ENCODE peak calls at places on chromosomes 13 and 19, in eight cellular contexts. W is transverse colon, S is AG04450, N is cardiac muscle cell, V is neural progenitor cell, T is heart left ventricle, Y is psoas muscle, G is ovary. O is an unnamed sample. For H3K27me3, the result is how much of the 10 kb centered on the place peaks cover.

GRCh38 chr19:40907968-40908735 is 26.1 kb upstream of the CYP2A7 start:
- DNase-seq in W (no peak), S (no peak), N (no peak), V (peak), T (no peak), Y (no peak), G (peak), O (peak)

GRCh38 chr13:94656766-94657165 is 55.1 kb downstream of the GPR180 start:
- DNase-seq in W (no peak), S (peak), N (no peak), V (no peak), T (no peak), Y (no peak), G (no peak), O (no peak)

GRCh38 chr13:44237276-44237767 is 136.3 kb upstream of the SERP2 start:
- DNase-seq in W (peak), S (peak), N (peak), V (no peak), T (no peak), Y (peak), G (peak), O (no peak)

GRCh38 chr13:24693862-24694471 is 13.8 kb downstream of the ATP12A start:
- DNase-seq in W (peak), S (no peak), N (peak), V (peak), T (no peak), Y (no peak), G (no peak), O (no peak)

GRCh38 chr13:76903544-76904162 is 17.4 kb upstream of the KCTD12 start:
- DNase-seq in W (peak), S (peak), N (peak), V (peak), T (peak), Y (peak), G (peak), O (peak)

GRCh38 chr19:21314676-21315075 is 14.5 kb downstream of the ZNF708 start:
- DNase-seq in W (no peak), S (no peak), N (peak), V (no peak), T (no peak), Y (no peak), G (no peak), O (no peak)

GRCh38 chr13:49602005-49602404 is 16.6 kb upstream of the RCBTB1 start:
- DNase-seq in W (no peak), S (no peak), N (no peak), V (no peak), T (no peak), Y (no peak), G (no peak), O (no peak)

GRCh38 chr19:17324357-17325114 is 10.1 kb downstream of the ANO8 start:
- DNase-seq in W (no peak), S (no peak), N (no peak), V (no peak), T (no peak), Y (no peak), G (no peak), O (no peak)

GRCh38 chr13:109204252-109204651 is 574.8 kb downstream of the MYO16 start:
- DNase-seq in W (no peak), S (no peak), N (no peak), V (no peak), T (no peak), Y (no peak), G (no peak), O (no peak)

GRCh38 chr13:26534036-26534726 is 23.3 kb upstream of the WASF3 start:
- DNase-seq in W (no peak), S (no peak), N (no peak), V (no peak), T (no peak), Y (no peak), G (no peak), O (no peak)

GRCh38 chr19:53849237-53849676 is 18.4 kb upstream of the MYADM start:
- DNase-seq in W (no peak), S (no peak), N (no peak), V (no peak), T (no peak), Y (no peak), G (no peak), O (no peak)

GRCh38 chr19:47973529-47973928 is 18.4 kb downstream of the BSPH1 start:
- DNase-seq in W (no peak), S (no peak), N (no peak), V (no peak), T (no peak), Y (no peak), G (no peak), O (no peak)

GRCh38 chr19:4913996-4914735 is 4.9 kb downstream of the UHRF1 start:
- DNase-seq in W (peak), S (no peak), N (no peak), V (no peak), T (no peak), Y (no peak), G (no peak), O (no peak)

GRCh38 chr19:48117515-48118330 is 7.1 kb upstream of the PLA2G4C start:
- DNase-seq in W (no peak), S (no peak), N (no peak), V (no peak), T (no peak), Y (no peak), G (no peak), O (no peak)

GRCh38 chr19:50488795-50489194 is 12.1 kb upstream of the GARIN5A start:
- DNase-seq in W (no peak), S (no peak), N (no peak), V (no peak), T (peak), Y (no peak), G (no peak), O (no peak)

GRCh38 chr19:1494115-1494815 is 3.3 kb downstream of the REEP6 start:
- DNase-seq in W (no peak), S (no peak), N (no peak), V (no peak), T (no peak), Y (no peak), G (no peak), O (no peak)

GRCh38 chr19:54415208-54415900 is at the start of gene TTYH1:
- DNase-seq in W (no peak), S (no peak), N (no peak), V (peak), T (no peak), Y (no peak), G (no peak), O (peak)

GRCh38 chr13:84126671-84127171 is 244.4 kb upstream of the SLITRK1 start:
- DNase-seq in W (no peak), S (no peak), N (peak), V (no peak), T (no peak), Y (no peak), G (no peak), O (peak)

GRCh38 chr13:76481738-76482137 is 404.5 kb downstream of the KCTD12 start:
- DNase-seq in W (no peak), S (no peak), N (no peak), V (no peak), T (no peak), Y (no peak), G (no peak), O (no peak)

GRCh38 chr13:78610381-78610883 is 7.1 kb upstream of the POU4F1 start:
- DNase-seq in W (no peak), S (peak), N (no peak), V (no peak), T (no peak), Y (no peak), G (no peak), O (no peak)

GRCh38 chr13:106034201-106034600 is 501.3 kb downstream of the EFNB2 start:
- DNase-seq in W (no peak), S (no peak), N (no peak), V (no peak), T (no peak), Y (no peak), G (no peak), O (no peak)

GRCh38 chr13:92941167-92941566 is 285.4 kb upstream of the GPC6 start:
- DNase-seq in W (no peak), S (no peak), N (no peak), V (no peak), T (no peak), Y (no peak), G (no peak), O (no peak)

GRCh38 chr13:109989686-109990085 is 203.3 kb upstream of the IRS2 start:
- DNase-seq in W (no peak), S (no peak), N (no peak), V (no peak), T (no peak), Y (no peak), G (no peak), O (no peak)

GRCh38 chr19:7191946-7192691 is 102.1 kb downstream of the INSR start:
- DNase-seq in W (peak), S (no peak), N (no peak), V (no peak), T (no peak), Y (no peak), G (no peak), O (no peak)

GRCh38 chr19:24060687-24061356 is 26.2 kb upstream of the ZNF254 start:
- DNase-seq in W (no peak), S (no peak), N (no peak), V (no peak), T (no peak), Y (no peak), G (no peak), O (no peak)

GRCh38 chr13:102580552-102581169 is 16.1 kb upstream of the TPP2 start:
- DNase-seq in W (no peak), S (peak), N (peak), V (peak), T (no peak), Y (no peak), G (no peak), O (no peak)

GRCh38 chr19:49217382-49217781 is 59.8 kb downstream of the TRPM4 start:
- DNase-seq in W (no peak), S (no peak), N (peak), V (no peak), T (no peak), Y (peak), G (no peak), O (no peak)

GRCh38 chr19:49895566-49896297 is 955 bp downstream of the IL4I1 start:
- DNase-seq in W (no peak), S (no peak), N (no peak), V (no peak), T (peak), Y (no peak), G (no peak), O (no peak)

GRCh38 chr19:3880471-3881271 is at the start of gene ATCAY:
- DNase-seq in W (no peak), S (no peak), N (peak), V (peak), T (no peak), Y (no peak), G (no peak), O (no peak)

GRCh38 chr13:108915634-108916497 is 286.5 kb downstream of the MYO16 start:
- DNase-seq in W (peak), S (peak), N (peak), V (no peak), T (peak), Y (peak), G (peak), O (peak)

GRCh38 chr19:6067975-6068374 is 42.3 kb downstream of the RFX2 start:
- DNase-seq in W (peak), S (no peak), N (no peak), V (no peak), T (no peak), Y (no peak), G (no peak), O (no peak)

GRCh38 chr19:42422576-42423461 is 4.4 kb downstream of the LIPE start:
- DNase-seq in W (peak), S (no peak), N (peak), V (no peak), T (no peak), Y (no peak), G (peak), O (peak)

GRCh38 chr13:41496420-41497234 is 39.3 kb downstream of the RGCC start:
- DNase-seq in W (no peak), S (peak), N (no peak), V (no peak), T (no peak), Y (no peak), G (no peak), O (no peak)

GRCh38 chr13:44660050-44660449 is 83.9 kb upstream of the TSC22D1 start:
- DNase-seq in W (no peak), S (no peak), N (no peak), V (no peak), T (no peak), Y (no peak), G (no peak), O (no peak)

GRCh38 chr13:111409413-111409812 is 89.0 kb downstream of the TEX29 start:
- DNase-seq in W (no peak), S (no peak), N (no peak), V (no peak), T (no peak), Y (no peak), G (no peak), O (no peak)

GRCh38 chr19:7554990-7555864 is 19.7 kb downstream of the PNPLA6 start:
- DNase-seq in W (no peak), S (no peak), N (peak), V (peak), T (no peak), Y (no peak), G (peak), O (peak)

GRCh38 chr13:36549771-36550170 is 117.5 kb downstream of the CCNA1 start:
- DNase-seq in W (no peak), S (no peak), N (peak), V (peak), T (no peak), Y (no peak), G (no peak), O (no peak)

GRCh38 chr19:50344661-50345318 is 15.6 kb upstream of the KCNC3 start:
- DNase-seq in W (no peak), S (no peak), N (no peak), V (no peak), T (no peak), Y (no peak), G (no peak), O (no peak)

GRCh38 chr13:21079206-21079605 is 17.8 kb upstream of the LATS2 start:
- DNase-seq in W (no peak), S (no peak), N (no peak), V (no peak), T (no peak), Y (no peak), G (no peak), O (no peak)

GRCh38 chr13:108302279-108302678 is 32.8 kb downstream of the TNFSF13B start:
- DNase-seq in W (no peak), S (no peak), N (no peak), V (no peak), T (no peak), Y (no peak), G (no peak), O (no peak)

GRCh38 chr13:28679628-28680027 is 20.7 kb downstream of the POMP start:
- DNase-seq in W (no peak), S (no peak), N (no peak), V (no peak), T (no peak), Y (no peak), G (no peak), O (no peak)
- TF ChIP-seq CTCF in W (peak), S (peak), N (peak), V (peak), T (peak), Y (peak), G (no peak), O (peak)

GRCh38 chr19:35305181-35305580 is 13.2 kb downstream of the MAG start:
- DNase-seq in W (no peak), S (no peak), N (no peak), V (no peak), T (peak), Y (no peak), G (no peak), O (no peak)

GRCh38 chr19:35303357-35303915 is 11.5 kb downstream of the MAG start:
- DNase-seq in W (no peak), S (no peak), N (no peak), V (no peak), T (no peak), Y (no peak), G (no peak), O (no peak)

GRCh38 chr19:35301961-35302360 is 10.0 kb downstream of the MAG start:
- DNase-seq in W (no peak), S (no peak), N (no peak), V (no peak), T (no peak), Y (no peak), G (no peak), O (no peak)

GRCh38 chr19:35302446-35302845 is 10.5 kb downstream of the MAG start:
- DNase-seq in W (no peak), S (no peak), N (no peak), V (no peak), T (peak), Y (no peak), G (no peak), O (no peak)

GRCh38 chr19:35304036-35304435 is 12.1 kb downstream of the MAG start:
- DNase-seq in W (no peak), S (no peak), N (no peak), V (no peak), T (peak), Y (no peak), G (no peak), O (no peak)
- H3K4me3 ChIP-seq in W (no peak), S (no peak), N (no peak), V (no peak), T (no peak), Y (no peak), G (no peak), O (no peak)

GRCh38 chr19:56661248-56661647 is 10.3 kb downstream of the ZNF835 start:
- DNase-seq in W (no peak), S (no peak), N (no peak), V (no peak), T (no peak), Y (no peak), G (no peak), O (no peak)
- H3K27me3 ChIP-seq in W (under half), S (under half), N (under half), V (under half), T (under half), Y (under half), G (under half), O (under half)

DNA sequence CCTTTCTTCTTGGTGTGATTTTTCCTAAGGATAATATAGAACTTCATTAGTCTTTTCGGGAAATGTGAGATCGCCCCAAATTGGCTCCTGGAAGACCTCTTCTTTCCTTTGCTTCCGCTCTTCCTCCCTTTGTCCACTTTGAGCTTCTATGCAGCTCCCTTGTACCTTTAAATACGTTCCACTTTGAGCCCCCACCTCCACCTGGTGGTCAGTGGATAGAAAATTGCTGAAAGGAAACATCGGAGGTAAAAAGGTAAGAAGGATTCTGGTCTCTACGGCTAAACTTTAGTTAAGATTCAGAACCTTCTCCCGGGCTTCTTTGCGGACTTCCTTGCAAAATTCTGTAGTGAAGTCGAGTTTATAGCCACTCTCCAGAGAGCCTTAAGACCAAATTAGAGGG is 55.0 kb upstream of the TM9SF2 start:
- DNase-seq in W (no peak), S (no peak), N (no peak), V (no peak), T (no peak), Y (no peak), G (no peak), O (no peak)
- TF ChIP-seq CTCF in W (no peak), S (peak), N (no peak), V (peak), T (no peak), Y (no peak), G (no peak), O (no peak)

DNA sequence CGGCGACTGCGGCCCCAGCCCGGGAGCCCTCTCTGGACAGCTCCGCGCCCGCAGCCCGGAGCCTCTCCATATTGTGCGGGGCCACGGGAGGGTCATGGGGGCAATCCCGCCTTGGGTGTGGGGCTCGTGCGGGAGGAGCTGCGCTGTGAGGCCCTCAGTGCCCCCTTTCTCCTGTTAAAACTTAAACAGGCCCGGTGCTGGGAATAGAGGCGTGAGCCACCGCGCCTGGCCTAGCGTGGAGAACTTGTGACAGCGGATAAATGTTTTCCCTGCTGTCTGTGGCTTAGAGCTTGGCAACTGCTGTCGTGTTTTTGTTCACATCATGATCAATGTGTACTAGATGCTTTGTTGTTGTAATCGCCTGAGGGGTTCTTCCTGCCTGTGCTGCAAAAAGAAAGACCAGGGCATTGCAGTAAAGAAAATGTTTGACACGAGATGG is 588 bp downstream of the ZNF844 start:
- DNase-seq in W (peak), S (no peak), N (peak), V (no peak), T (no peak), Y (peak), G (no peak), O (no peak)
- H3K4me3 ChIP-seq in W (peak), S (peak), N (peak), V (peak), T (peak), Y (peak), G (peak), O (peak)

GRCh38 chr19:32324631-32325215 is 20.7 kb upstream of the ZNF507 start:
- DNase-seq in W (no peak), S (no peak), N (no peak), V (no peak), T (no peak), Y (no peak), G (no peak), O (no peak)

GRCh38 chr19:32317045-32317444 is 28.4 kb upstream of the ZNF507 start:
- DNase-seq in W (no peak), S (no peak), N (no peak), V (no peak), T (no peak), Y (no peak), G (no peak), O (no peak)

GRCh38 chr19:32318884-32319520 is 26.4 kb upstream of the ZNF507 start:
- DNase-seq in W (no peak), S (no peak), N (peak), V (peak), T (no peak), Y (no peak), G (no peak), O (no peak)

DNA sequence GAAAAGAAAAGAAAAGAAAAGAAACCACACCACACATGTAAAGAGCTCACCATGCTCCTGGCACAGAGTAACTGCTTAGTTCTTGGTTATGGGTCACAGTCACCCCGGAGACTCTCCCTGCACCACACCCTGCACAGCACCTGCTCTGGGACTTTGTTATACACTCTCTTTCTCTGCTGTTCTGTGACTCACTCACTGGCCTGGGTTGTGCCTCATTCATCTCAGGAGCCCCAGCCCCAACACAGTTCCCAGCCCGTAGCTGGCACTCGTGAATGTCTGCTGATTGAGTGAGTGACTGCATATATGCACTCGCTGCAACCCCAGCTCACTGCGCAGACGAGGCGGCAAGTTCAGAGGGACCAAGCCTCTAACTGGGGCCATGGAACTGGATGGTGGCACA is 22.9 kb upstream of the ZNF507 start:
- DNase-seq in W (peak), S (no peak), N (no peak), V (no peak), T (no peak), Y (no peak), G (no peak), O (no peak)
- H3K27me3 ChIP-seq in W (under half), S (under half), N (under half), V (under half), T (under half), Y (under half), G (under half), O (under half)